ENCODE peak calls at places on chromosomes 3 and 15, in seven cellular contexts. Z is left colon, Q is NCI-H510A treated with DMSO at 0.1 percent for 48 hours, H is nucleus accumbens, U is AG04450, G is brain pericyte, L is hepatic stellate cell. N is an unnamed sample.

GRCh38 chr3:8996681-8997121 is 33.4 kb upstream of the RAD18 start:
- DNase-seq in Z (peak; percentile 39), Q (no peak), H (peak; percentile 6), U (peak; percentile 11), G (no peak), L (no peak), N (no peak)

GRCh38 chr3:72907851-72908620 is 20.2 kb downstream of the GXYLT2 start:
- DNase-seq in Z (no peak), Q (no peak), H (no peak), U (peak; percentile 80), G (no peak), L (peak; percentile 54), N (no peak)

GRCh38 chr3:194257030-194257657 is 94.0 kb downstream of the CPN2 start:
- DNase-seq in Z (no peak), Q (no peak), H (no peak), U (no peak), G (no peak), L (no peak), N (no peak)

GRCh38 chr15:82146990-82147461 is 101.2 kb upstream of the MEX3B start:
- DNase-seq in Z (no peak), Q (no peak), H (no peak), U (no peak), G (no peak), L (peak; percentile 36), N (no peak)

GRCh38 chr3:122415104-122415744 is 638 bp downstream of the WDR5B start:
- DNase-seq in Z (peak; percentile 70), Q (no peak), H (no peak), U (no peak), G (no peak), L (peak; percentile 46), N (no peak)

GRCh38 chr15:40630313-40630712 is 36.3 kb downstream of the KNL1 start:
- DNase-seq in Z (no peak), Q (no peak), H (no peak), U (no peak), G (no peak), L (no peak), N (no peak)

GRCh38 chr15:70049115-70049514 is 48.6 kb downstream of the TLE3 start:
- DNase-seq in Z (no peak), Q (no peak), H (no peak), U (no peak), G (no peak), L (no peak), N (no peak)

GRCh38 chr3:85586018-85586417 is 627.2 kb downstream of the CADM2 start:
- DNase-seq in Z (no peak), Q (no peak), H (no peak), U (no peak), G (no peak), L (no peak), N (no peak)

GRCh38 chr15:31296304-31297220 is 30.1 kb upstream of the KLF13 start:
- DNase-seq in Z (peak; percentile 66), Q (no peak), H (no peak), U (no peak), G (no peak), L (no peak), N (peak; percentile 49)

GRCh38 chr3:48926425-48927392 is 8.1 kb downstream of the ARIH2 start:
- DNase-seq in Z (no peak), Q (no peak), H (no peak), U (no peak), G (no peak), L (peak; percentile 46), N (no peak)